ENCODE peak calls at places on chromosomes 1 and 21, in six cellular contexts. F is Peyer's patch, Z is choroid plexus epithelial cell, D is ovary, K is mucosa of descending colon, H is lower lobe of right lung. A is an unnamed sample.

GRCh38 chr1:222617367-222617951 is 438 bp upstream of the MIA3 start:
- DNase-seq in F (peak; percentile 93), Z (peak; percentile 100), D (peak; percentile 97), K (peak; percentile 93), H (peak; percentile 95), A (peak; percentile 79)

GRCh38 chr1:205936846-205937707 is 6.2 kb downstream of the SLC26A9 start:
- DNase-seq in F (no peak), Z (peak; percentile 66), D (no peak), K (no peak), H (no peak), A (peak; percentile 38)

GRCh38 chr1:15684042-15684461 is at the start of gene PLEKHM2:
- DNase-seq in F (peak; percentile 34), Z (peak; percentile 45), D (peak; percentile 69), K (peak; percentile 65), H (peak; percentile 67), A (no peak)

GRCh38 chr1:15152318-15153183 is 996 bp upstream of the TMEM51 start:
- DNase-seq in F (peak; percentile 26), Z (peak; percentile 94), D (peak; percentile 93), K (peak; percentile 90), H (peak; percentile 89), A (peak; percentile 85)

GRCh38 chr1:110686188-110686587 is 11.4 kb upstream of the KCNA3 start:
- DNase-seq in F (peak; percentile 34), Z (no peak), D (no peak), K (no peak), H (no peak), A (no peak)

GRCh38 chr1:24688621-24689195 is 45.6 kb downstream of the SRRM1 start:
- DNase-seq in F (peak; percentile 69), Z (peak; percentile 74), D (peak; percentile 77), K (peak; percentile 76), H (peak; percentile 78), A (peak; percentile 42)

GRCh38 chr1:64171797-64172281 is 31.6 kb upstream of the UBE2U start:
- DNase-seq in F (no peak), Z (peak; percentile 67), D (no peak), K (no peak), H (no peak), A (peak; percentile 77)

GRCh38 chr1:66533804-66534745 is at the start of gene SGIP1:
- DNase-seq in F (no peak), Z (peak; percentile 91), D (peak; percentile 46), K (peak; percentile 34), H (peak; percentile 48), A (peak; percentile 23)

GRCh38 chr21:18549214-18549905 is 145.8 kb upstream of the TMPRSS15 start:
- DNase-seq in F (no peak), Z (peak; percentile 54), D (no peak), K (no peak), H (no peak), A (no peak)

GRCh38 chr1:34606504-34606903 is 148.3 kb upstream of the GJB5 start:
- DNase-seq in F (no peak), Z (no peak), D (no peak), K (no peak), H (no peak), A (no peak)

GRCh38 chr1:50603274-50604271 is 180.3 kb upstream of the DMRTA2 start:
- DNase-seq in F (no peak), Z (peak; percentile 55), D (no peak), K (no peak), H (no peak), A (peak; percentile 98)

GRCh38 chr1:69221492-69221990 is 346.2 kb upstream of the LRRC7 start:
- DNase-seq in F (no peak), Z (no peak), D (no peak), K (no peak), H (no peak), A (no peak)

GRCh38 chr1:204723131-204723787 is 37.7 kb upstream of the LRRN2 start:
- DNase-seq in F (no peak), Z (no peak), D (no peak), K (peak; percentile 53), H (no peak), A (no peak)

GRCh38 chr1:210600421-210601195 is 271.9 kb downstream of the HHAT start:
- DNase-seq in F (no peak), Z (no peak), D (no peak), K (no peak), H (no peak), A (no peak)

DNA sequence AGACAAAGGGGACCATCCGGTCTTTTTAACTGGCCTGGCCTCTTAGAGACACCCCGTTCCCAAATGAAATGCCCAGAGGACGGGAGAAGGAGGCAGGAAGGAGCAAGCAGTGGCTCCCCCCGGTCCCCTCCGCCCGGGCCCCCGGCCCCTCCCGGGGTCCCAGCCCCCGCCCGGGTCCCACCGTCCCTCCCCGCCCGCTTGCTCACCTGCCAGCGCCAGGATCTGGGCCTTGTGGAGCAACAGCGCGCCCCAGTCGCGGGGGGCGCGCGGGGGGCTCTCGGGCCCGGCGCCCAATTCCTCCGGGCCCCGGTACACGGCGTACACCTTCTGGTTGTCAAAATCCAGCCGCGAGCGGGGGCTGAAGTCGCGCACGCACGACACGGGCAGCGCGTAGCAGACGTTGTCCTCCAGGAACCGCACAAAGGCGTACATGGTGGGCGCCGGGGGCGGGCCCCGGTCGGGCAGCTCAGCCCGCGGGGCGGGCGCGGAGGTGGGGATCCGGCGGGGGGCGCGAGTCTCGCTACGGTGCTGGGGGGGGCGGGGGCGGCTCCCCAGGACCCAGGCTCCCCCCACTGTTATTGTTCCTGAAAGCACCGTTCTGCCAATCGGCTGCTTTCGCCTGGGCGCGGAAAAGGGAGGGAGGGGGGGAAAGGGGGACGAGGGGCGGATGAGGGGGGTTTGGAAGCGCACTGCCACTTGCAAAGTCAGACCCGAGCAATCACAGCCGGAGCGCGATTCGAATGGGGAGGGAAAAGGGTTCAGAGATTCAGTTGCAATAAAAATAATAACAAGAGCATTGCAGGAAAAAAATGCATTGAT is at the start of gene BEND5:
- DNase-seq in F (peak; percentile 73), Z (no peak), D (peak; percentile 76), K (peak; percentile 45), H (peak; percentile 61), A (no peak)
- H3K4me3 ChIP-seq in F (peak within 1 kb of the TSS; percentile 75), Z (peak within 1 kb of the TSS; percentile 34), D (peak within 1 kb of the TSS; percentile 79), K (peak within 1 kb of the TSS; percentile 24), H (peak within 1 kb of the TSS; percentile 76), A (peak within 1 kb of the TSS; percentile 30)

GRCh38 chr1:35769188-35769758 is 505 bp downstream of the CLSPN start:
- DNase-seq in F (peak; percentile 76), Z (peak; percentile 89), D (peak; percentile 86), K (peak; percentile 93), H (peak; percentile 90), A (peak; percentile 77)

GRCh38 chr1:35769759-35770446 is at the start of gene CLSPN:
- DNase-seq in F (peak; percentile 93), Z (peak; percentile 97), D (peak; percentile 96), K (peak; percentile 95), H (peak; percentile 94), A (peak; percentile 89)

GRCh38 chr1:35773711-35774110 is 3.9 kb upstream of the CLSPN start:
- DNase-seq in F (no peak), Z (no peak), D (no peak), K (no peak), H (no peak), A (peak; percentile 57)

GRCh38 chr1:35764283-35764682 is 5.5 kb downstream of the CLSPN start:
- DNase-seq in F (no peak), Z (no peak), D (no peak), K (no peak), H (no peak), A (no peak)

GRCh38 chr1:35768350-35769187 is 1.2 kb downstream of the CLSPN start:
- DNase-seq in F (no peak), Z (peak; percentile 13), D (no peak), K (no peak), H (no peak), A (no peak)
- TF ChIP-seq CTCF in F (no peak), Z (no peak), D (no peak), K (no peak), H (no peak), A (no peak)

GRCh38 chr1:6447016-6447817 is 18.8 kb downstream of the TNFRSF25 start:
- DNase-seq in F (no peak), Z (no peak), D (no peak), K (peak; percentile 70), H (no peak), A (no peak)
- H3K4me3 ChIP-seq in F (peak overlapping the region; percentile 7), Z (no peak overlapping the region), D (no peak overlapping the region), K (no peak overlapping the region), H (peak overlapping the region; percentile 8), A (no peak overlapping the region)

GRCh38 chr1:202593845-202594244 is 116.4 kb downstream of the SYT2 start:
- DNase-seq in F (no peak), Z (peak; percentile 20), D (no peak), K (no peak), H (no peak), A (peak; percentile 98)
- TF ChIP-seq CTCF in F (no peak), Z (no peak), D (no peak), K (no peak), H (no peak), A (peak; percentile 55)

A was measured in bronchial epithelial cell.